ENCODE peak calls at places on chromosomes 16 and 17, in five cellular contexts. One of them, this sample, is unnamed.
A peak's percentile ranks its signal among the peaks of the same experiment; 100 is the strongest.

GRCh38 chr17:75118307-75118706 is 8.5 kb downstream of the ARMC7 start:
- DNase-seq in GM12878: no peak
- DNase-seq in Panc1: no peak
- DNase-seq in SK-N-SH: no peak
- DNase-seq in GM23338: no peak
- DNase-seq in this sample: peak; percentile 74

GRCh38 chr16:80991792-80992430 is 14.8 kb downstream of the CMC2 start:
- DNase-seq in GM23338: no peak
- DNase-seq in GM12878: no peak
- DNase-seq in Panc1: no peak
- DNase-seq in SK-N-SH: no peak
- DNase-seq in this sample: no peak

GRCh38 chr16:49483251-49483650 is 109.6 kb downstream of the C16orf78 start:
- DNase-seq in Panc1: no peak
- DNase-seq in GM12878: no peak
- DNase-seq in GM23338: no peak
- DNase-seq in SK-N-SH: no peak
- DNase-seq in this sample: no peak

GRCh38 chr17:57707892-57708291 is 37.2 kb downstream of the CCDC182 start:
- DNase-seq in GM12878: no peak
- DNase-seq in Panc1: no peak
- DNase-seq in SK-N-SH: peak; percentile 70
- DNase-seq in GM23338: peak; percentile 73
- DNase-seq in this sample: no peak

GRCh38 chr17:13513039-13513405 is 88.7 kb downstream of the HS3ST3A1 start:
- DNase-seq in GM12878: no peak
- DNase-seq in GM23338: peak; percentile 28
- DNase-seq in SK-N-SH: peak; percentile 48
- DNase-seq in Panc1: no peak
- DNase-seq in this sample: no peak

GRCh38 chr17:37039269-37039668 is 90.5 kb downstream of the AATF start:
- DNase-seq in SK-N-SH: no peak
- DNase-seq in GM12878: no peak
- DNase-seq in GM23338: no peak
- DNase-seq in Panc1: no peak
- DNase-seq in this sample: no peak

GRCh38 chr17:1979182-1979980 is 45.8 kb downstream of the RTN4RL1 start:
- DNase-seq in GM23338: no peak
- DNase-seq in Panc1: no peak
- DNase-seq in SK-N-SH: no peak
- DNase-seq in GM12878: no peak
- DNase-seq in this sample: no peak

GRCh38 chr17:76147211-76148014 is 6.4 kb upstream of the FOXJ1 start:
- DNase-seq in SK-N-SH: peak; percentile 67
- DNase-seq in Panc1: no peak
- DNase-seq in GM23338: peak; percentile 48
- DNase-seq in GM12878: no peak
- DNase-seq in this sample: no peak

GRCh38 chr17:75440738-75441448 is 15.5 kb upstream of the TMEM94 start:
- DNase-seq in SK-N-SH: no peak
- DNase-seq in Panc1: no peak
- DNase-seq in GM12878: no peak
- DNase-seq in GM23338: no peak
- DNase-seq in this sample: no peak

GRCh38 chr17:51056813-51057510 is 63.7 kb downstream of the SPAG9 start:
- DNase-seq in GM12878: no peak
- DNase-seq in GM23338: peak; percentile 80
- DNase-seq in SK-N-SH: peak; percentile 49
- DNase-seq in Panc1: no peak
- DNase-seq in this sample: peak; percentile 11

GRCh38 chr17:30389755-30390300 is 11.1 kb downstream of the CPD start:
- DNase-seq in GM12878: no peak
- DNase-seq in Panc1: no peak
- DNase-seq in GM23338: no peak
- DNase-seq in SK-N-SH: no peak
- DNase-seq in this sample: no peak

GRCh38 chr17:27407916-27408846 is 48.1 kb upstream of the KSR1 start:
- DNase-seq in GM23338: no peak
- DNase-seq in SK-N-SH: no peak
- DNase-seq in GM12878: no peak
- DNase-seq in Panc1: no peak
- DNase-seq in this sample: no peak

GRCh38 chr16:87541004-87541881 is 48.4 kb upstream of the ZCCHC14 start:
- DNase-seq in SK-N-SH: peak; percentile 51
- DNase-seq in GM12878: no peak
- DNase-seq in GM23338: no peak
- DNase-seq in Panc1: no peak
- DNase-seq in this sample: no peak

DNA sequence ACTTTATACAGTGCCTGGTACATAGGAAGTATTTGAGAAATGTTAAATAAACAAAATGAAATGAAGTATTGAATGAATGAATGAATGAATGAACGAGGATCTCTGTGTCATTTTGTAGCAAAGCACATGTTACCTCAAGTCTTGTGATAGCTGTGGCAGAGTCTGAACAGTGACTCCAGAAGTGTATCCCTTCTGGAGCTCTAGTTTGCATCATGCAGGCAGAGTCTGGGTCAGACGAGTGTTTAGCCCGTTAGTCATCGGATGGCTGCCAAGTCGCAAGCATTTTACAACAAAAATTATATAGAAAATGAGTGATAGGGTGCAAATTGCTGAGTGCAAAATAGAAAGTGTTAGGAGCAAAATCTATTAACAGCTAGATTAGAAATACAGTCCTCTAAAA is 113.2 kb downstream of the FTO start:
- DNase-seq in Panc1: peak; percentile 73
- DNase-seq in GM23338: no peak
- DNase-seq in SK-N-SH: no peak
- DNase-seq in GM12878: no peak
- DNase-seq in this sample: no peak
- H3K4me3 ChIP-seq in Panc1: no peak overlapping the region
- H3K4me3 ChIP-seq in GM23338: no peak overlapping the region
- H3K4me3 ChIP-seq in SK-N-SH: no peak overlapping the region
- H3K4me3 ChIP-seq in GM12878: no peak overlapping the region
- H3K4me3 ChIP-seq in this sample: no peak overlapping the region

DNA sequence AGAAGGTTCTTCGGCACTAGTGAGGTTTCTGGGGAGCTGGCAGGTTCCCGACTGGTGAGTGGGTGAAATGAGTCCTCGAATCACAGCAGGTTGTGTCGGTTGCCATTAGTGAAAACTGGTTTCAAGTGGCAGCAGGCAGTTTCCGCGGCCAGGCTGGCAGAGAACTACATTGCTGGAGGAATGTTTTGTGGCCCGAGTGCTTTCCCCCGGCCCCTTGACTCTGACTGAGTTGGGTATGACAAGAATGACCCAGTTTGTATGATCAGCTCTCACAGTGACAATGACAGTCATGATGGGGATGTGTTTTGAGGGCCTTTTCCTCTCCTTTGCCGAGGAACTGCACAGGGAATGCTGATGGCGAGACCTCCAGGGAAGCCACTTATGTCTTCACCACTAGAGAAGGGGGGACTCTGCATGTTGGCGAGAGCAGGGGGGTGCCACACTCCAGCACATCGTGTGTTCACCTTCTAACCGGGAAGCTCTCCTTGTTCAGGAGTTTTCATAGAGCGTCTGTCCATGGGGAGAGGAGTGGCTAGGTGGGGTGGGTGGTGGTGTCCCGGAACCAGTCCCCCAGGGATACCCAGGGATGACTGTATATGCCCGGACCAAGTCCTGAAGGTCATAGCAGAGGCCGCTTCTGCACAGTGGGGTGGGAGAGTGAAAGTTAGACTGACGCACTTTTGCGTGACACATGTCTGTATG is 206.0 kb upstream of the CHMP6 start:
- DNase-seq in GM23338: no peak
- DNase-seq in SK-N-SH: no peak
- DNase-seq in GM12878: no peak
- DNase-seq in Panc1: no peak
- DNase-seq in this sample: no peak
- TF ChIP-seq REST in GM23338: no peak
- TF ChIP-seq REST in SK-N-SH: no peak
- TF ChIP-seq REST in GM12878: no peak
- TF ChIP-seq REST in Panc1: no peak
- TF ChIP-seq REST in this sample: no peak

DNA sequence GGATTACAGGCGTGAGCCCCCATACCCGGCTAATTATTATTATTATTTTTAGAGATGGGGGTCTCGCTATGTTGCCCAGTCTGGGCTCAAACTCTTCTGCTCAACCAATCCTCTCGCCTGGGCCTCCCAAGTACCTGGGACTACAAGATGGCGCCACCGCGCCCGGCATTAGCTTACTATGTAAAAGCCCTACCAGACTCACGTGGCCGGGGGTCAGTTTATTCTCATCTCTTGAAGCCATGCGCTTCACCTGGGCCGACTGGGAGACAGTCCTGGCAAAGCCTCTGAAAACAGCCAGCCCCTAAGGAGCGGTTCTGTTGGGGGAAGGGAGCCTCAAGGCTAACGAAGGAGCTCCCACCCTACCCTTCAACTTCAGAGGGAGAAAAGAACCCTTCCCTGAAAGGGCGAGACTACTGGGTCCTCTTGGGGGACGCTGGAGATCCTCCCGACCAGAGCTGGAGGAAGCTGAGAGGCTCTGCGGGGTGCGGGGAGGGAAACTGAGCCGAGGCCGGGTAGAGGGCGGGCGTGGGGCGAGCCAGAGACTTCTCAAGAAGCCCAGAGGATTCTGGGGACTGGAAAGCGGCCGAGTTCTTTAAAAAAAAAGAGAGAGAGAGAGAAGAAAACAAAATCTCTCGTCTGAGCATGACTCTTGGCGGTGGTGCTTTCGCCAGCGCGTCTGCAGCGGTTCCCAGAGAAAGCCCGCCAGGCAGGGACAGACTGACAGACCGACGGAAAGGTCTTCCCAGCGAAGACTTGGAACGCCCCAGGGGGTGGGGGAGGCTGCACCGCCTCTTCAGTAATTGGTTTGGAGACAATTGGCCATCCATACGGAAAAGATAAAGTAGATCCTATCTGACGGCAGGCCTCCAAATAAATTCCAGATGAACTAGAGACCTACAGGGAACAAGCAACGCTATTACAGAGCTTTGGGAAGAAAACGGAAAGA is 5.6 kb upstream of the TUBG2 start:
- DNase-seq in Panc1: no peak
- DNase-seq in GM12878: no peak
- DNase-seq in GM23338: peak; percentile 76
- DNase-seq in SK-N-SH: peak; percentile 83
- DNase-seq in this sample: no peak
- H3K4me3 ChIP-seq in Panc1: peak overlapping the region; percentile 10
- H3K4me3 ChIP-seq in GM12878: no peak overlapping the region
- H3K4me3 ChIP-seq in GM23338: peak overlapping the region; percentile 68
- H3K4me3 ChIP-seq in SK-N-SH: peak overlapping the region; percentile 32
- H3K4me3 ChIP-seq in this sample: no peak overlapping the region

DNA sequence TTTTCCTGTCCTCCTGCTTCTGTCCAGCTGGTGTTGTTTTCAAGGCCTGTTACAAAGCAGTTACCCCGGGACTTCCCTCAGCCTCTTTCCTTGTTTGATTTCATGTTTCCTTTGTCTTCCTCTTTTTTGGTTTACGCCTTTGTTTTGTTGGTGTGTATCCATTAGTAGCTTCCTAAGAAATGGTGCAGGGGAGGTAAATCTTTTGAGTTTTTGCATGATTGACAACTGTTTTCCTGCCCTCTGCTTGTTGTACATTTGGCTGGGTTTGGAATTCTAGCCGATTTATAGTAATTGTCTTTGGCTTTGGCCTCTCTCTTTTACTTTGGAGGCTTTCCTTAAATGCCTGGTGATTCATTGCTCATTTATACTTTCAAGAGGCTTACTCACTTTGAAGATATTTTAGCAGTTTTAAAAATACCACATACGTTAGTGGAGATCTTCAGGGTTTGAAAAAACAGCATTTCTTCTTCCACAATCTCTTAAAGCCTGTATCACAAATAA is 32.8 kb downstream of the DNAH2 start:
- DNase-seq in SK-N-SH: no peak
- DNase-seq in Panc1: no peak
- DNase-seq in GM23338: no peak
- DNase-seq in GM12878: no peak
- DNase-seq in this sample: no peak
- TF ChIP-seq REST in SK-N-SH: no peak
- TF ChIP-seq REST in Panc1: no peak
- TF ChIP-seq REST in GM23338: no peak
- TF ChIP-seq REST in GM12878: no peak
- TF ChIP-seq REST in this sample: no peak

DNA sequence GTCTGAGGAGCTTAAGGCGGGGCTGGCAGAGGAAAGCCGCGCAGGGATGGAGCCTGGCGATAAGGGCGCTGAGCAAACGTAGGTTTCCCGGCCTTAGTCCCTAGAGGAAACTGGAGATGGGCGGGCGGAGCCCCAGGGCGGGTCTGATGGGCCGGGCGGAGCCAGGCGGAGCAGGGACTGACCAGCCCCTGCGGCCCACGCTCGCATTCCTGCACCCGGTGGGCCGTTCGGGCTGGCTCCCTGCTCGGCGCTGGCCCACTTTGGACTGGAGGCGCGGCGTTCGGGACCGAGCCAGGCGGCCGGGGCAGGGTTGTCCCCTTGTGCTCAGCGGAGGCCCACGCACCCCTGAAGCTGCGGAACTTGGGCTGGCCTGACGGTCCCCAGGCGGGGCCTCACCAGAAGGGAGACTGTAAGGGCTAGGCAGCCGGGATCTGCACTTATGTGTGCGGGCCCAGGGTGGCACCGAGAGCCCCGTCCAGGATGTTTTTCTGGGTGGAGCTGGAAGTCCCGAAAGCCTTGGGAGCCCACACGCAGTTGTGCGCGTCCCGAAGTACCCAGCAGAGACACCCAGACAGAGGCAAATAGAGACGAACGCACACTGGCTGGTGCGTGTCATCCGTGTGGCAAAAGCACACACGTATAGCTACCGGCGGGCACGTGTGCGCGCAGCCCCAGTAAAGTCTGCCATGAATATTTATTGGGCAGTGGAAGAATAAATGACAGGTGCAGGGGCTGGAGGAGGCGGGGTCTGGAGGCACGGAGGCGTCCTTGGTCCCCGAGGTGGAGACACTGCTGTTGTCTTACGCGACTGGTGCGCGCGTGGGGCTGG is 1.4 kb downstream of the PYDC1 start:
- DNase-seq in GM23338: peak; percentile 95
- DNase-seq in GM12878: no peak
- DNase-seq in Panc1: no peak
- DNase-seq in SK-N-SH: peak; percentile 73
- DNase-seq in this sample: no peak
- H3K4me3 ChIP-seq in GM23338: peak overlapping the region; percentile 77
- H3K4me3 ChIP-seq in GM12878: peak overlapping the region; percentile 24
- H3K4me3 ChIP-seq in Panc1: peak overlapping the region; percentile 45
- H3K4me3 ChIP-seq in SK-N-SH: peak overlapping the region; percentile 7
- H3K4me3 ChIP-seq in this sample: no peak overlapping the region

This sample was measured in HL-60.